ENCODE peak calls at places on chromosome 18, in four cellular contexts. Y is fibroblast of pulmonary artery, G is heart right ventricle, X is cardiac muscle cell. I is an unnamed sample.

GRCh38 chr18:65567372-65567771 is 183.4 kb upstream of the CDH7 start:
- DNase-seq in Y (peak; percentile 0), G (no peak), X (peak; percentile 38), I (no peak)

GRCh38 chr18:36391426-36392145 is 94.1 kb downstream of the FHOD3 start:
- DNase-seq in Y (no peak), G (no peak), X (no peak), I (no peak)

GRCh38 chr18:49731860-49732311 is 81.4 kb downstream of the ACAA2 start:
- DNase-seq in Y (no peak), G (no peak), X (no peak), I (no peak)

GRCh38 chr18:54119524-54120019 is 104.9 kb downstream of the MBD2 start:
- DNase-seq in Y (peak; percentile 80), G (peak; percentile 5), X (peak; percentile 68), I (peak; percentile 68)

GRCh38 chr18:39455300-39455699 is 1889.7 kb upstream of the CELF4 start:
- DNase-seq in Y (peak; percentile 77), G (no peak), X (peak; percentile 15), I (peak; percentile 40)

GRCh38 chr18:13003466-13003896 is 12.3 kb downstream of the CEP192 start:
- DNase-seq in Y (peak; percentile 82), G (peak; percentile 18), X (peak; percentile 48), I (peak; percentile 73)

GRCh38 chr18:42048150-42048549 is 93.1 kb downstream of the PIK3C3 start:
- DNase-seq in Y (peak; percentile 87), G (no peak), X (no peak), I (peak; percentile 83)

GRCh38 chr18:3624818-3625716 is 175.1 kb downstream of the TGIF1 start:
- DNase-seq in Y (peak; percentile 97), G (no peak), X (peak; percentile 7), I (peak; percentile 97)

GRCh38 chr18:27136208-27136535 is 48.9 kb downstream of the CHST9 start:
- DNase-seq in Y (peak; percentile 1), G (no peak), X (no peak), I (peak; percentile 8)

GRCh38 chr18:55500316-55501086 is 87.5 kb downstream of the TCF4 start:
- DNase-seq in Y (peak; percentile 78), G (no peak), X (no peak), I (peak; percentile 90)

GRCh38 chr18:61891874-61892273 is 933 bp downstream of the RNF152 start:
- DNase-seq in Y (no peak), G (no peak), X (no peak), I (no peak)

GRCh38 chr18:57841568-57841967 is 38.5 kb upstream of the ATP8B1 start:
- DNase-seq in Y (no peak), G (no peak), X (no peak), I (no peak)

GRCh38 chr18:58788971-58789797 is 75.5 kb upstream of the ZNF532 start:
- DNase-seq in Y (peak; percentile 86), G (peak; percentile 72), X (no peak), I (peak; percentile 43)

GRCh38 chr18:53843113-53843512 is 381.4 kb downstream of the MBD2 start:
- DNase-seq in Y (no peak), G (no peak), X (no peak), I (no peak)

GRCh38 chr18:10912790-10913560 is 236.4 kb downstream of the PIEZO2 start:
- DNase-seq in Y (peak; percentile 94), G (peak; percentile 13), X (no peak), I (peak; percentile 41)

GRCh38 chr18:41524674-41525470 is 430.2 kb upstream of the PIK3C3 start:
- DNase-seq in Y (no peak), G (no peak), X (peak; percentile 18), I (no peak)

GRCh38 chr18:51727780-51728179 is 530.3 kb upstream of the MEX3C start:
- DNase-seq in Y (no peak), G (no peak), X (no peak), I (no peak)

GRCh38 chr18:741931-742512 is 29.6 kb upstream of the ENOSF1 start:
- DNase-seq in Y (peak; percentile 77), G (no peak), X (peak; percentile 36), I (peak; percentile 57)

DNA sequence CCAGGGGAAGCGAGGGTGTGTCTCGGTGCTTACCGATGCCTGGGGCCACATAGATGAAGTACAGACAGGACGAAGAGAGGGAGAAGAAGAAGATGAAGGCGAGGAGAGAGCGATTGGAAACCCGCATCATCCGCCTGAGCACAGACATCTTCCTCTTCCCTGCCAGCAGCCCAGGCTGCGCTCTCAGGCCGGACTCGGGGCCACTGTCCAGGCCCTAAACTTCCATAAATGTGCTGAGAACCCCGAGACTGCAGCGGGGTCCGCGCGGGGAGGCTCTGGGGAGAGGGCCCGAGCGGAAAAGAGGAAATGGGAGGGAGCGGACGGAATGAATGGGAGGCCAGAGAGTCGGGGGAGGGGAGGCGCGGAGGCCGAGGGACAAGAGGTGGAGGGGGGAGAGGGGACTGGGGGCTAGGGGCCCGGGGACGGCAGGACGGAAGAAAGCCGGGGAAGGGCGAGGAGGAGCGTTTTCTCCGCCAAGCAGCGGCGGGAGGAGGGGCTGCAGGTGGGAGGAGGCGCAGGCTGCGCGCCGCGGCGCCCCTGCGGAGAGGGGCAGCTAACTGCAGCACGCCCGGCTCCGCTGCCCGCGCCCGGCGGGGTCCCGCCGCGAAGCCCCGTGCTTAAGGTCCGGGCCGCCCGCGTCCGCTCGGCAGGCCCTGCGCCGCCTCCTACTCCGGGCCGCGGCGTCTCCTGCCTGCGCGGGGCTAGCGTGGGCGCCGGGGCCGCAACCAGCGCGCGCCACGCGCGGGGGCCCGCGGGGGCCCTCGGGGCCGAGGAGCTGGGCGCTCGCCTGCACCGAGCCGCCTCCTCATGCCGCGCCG is at the start of gene B4GALT6:
- DNase-seq in Y (peak; percentile 35), G (peak; percentile 11), X (peak; percentile 75), I (peak; percentile 6)
- H3K4me3 ChIP-seq in Y (peak within 1 kb of the TSS; percentile 58), G (peak within 1 kb of the TSS; percentile 62), X (peak within 1 kb of the TSS; percentile 68), I (peak within 1 kb of the TSS; percentile 57)

GRCh38 chr18:22363867-22364463 is 53.8 kb downstream of the CTAGE1 start:
- DNase-seq in Y (peak; percentile 62), G (no peak), X (no peak), I (peak; percentile 30)
- TF ChIP-seq CTCF in Y (peak; percentile 52), G (peak; percentile 65), X (peak; percentile 35), I (peak; percentile 44)

DNA sequence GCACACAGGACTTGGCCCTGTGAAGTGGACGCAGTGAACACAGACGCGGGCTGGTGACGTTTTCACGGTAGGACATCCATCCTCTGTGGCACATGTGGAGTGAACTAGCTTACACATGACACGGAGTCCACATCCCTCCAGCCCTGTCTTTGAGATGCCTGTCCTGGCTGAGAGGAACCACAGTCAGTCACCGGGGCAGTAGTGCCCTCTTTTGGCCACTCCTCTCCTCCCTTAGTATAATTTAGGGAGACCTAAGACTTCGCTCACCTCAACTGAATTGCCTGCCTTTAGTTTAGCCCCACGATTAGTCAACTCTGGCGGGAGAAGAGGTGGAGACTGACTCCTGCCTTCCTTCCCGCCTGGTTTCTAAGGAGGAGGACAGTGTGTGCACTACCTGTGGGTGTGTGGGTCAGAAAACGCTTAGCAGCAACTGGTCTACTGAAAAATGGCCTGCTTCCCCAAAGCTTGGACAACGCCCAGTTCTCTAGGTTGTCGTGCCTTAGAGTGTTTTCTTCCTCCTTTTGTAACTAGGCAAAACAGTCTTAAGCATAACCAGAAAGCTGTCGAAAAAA is 70.6 kb downstream of the MBP start:
- DNase-seq in Y (no peak), G (no peak), X (no peak), I (no peak)
- H3K4me3 ChIP-seq in Y (no peak overlapping the region), G (no peak overlapping the region), X (no peak overlapping the region), I (no peak overlapping the region)

DNA sequence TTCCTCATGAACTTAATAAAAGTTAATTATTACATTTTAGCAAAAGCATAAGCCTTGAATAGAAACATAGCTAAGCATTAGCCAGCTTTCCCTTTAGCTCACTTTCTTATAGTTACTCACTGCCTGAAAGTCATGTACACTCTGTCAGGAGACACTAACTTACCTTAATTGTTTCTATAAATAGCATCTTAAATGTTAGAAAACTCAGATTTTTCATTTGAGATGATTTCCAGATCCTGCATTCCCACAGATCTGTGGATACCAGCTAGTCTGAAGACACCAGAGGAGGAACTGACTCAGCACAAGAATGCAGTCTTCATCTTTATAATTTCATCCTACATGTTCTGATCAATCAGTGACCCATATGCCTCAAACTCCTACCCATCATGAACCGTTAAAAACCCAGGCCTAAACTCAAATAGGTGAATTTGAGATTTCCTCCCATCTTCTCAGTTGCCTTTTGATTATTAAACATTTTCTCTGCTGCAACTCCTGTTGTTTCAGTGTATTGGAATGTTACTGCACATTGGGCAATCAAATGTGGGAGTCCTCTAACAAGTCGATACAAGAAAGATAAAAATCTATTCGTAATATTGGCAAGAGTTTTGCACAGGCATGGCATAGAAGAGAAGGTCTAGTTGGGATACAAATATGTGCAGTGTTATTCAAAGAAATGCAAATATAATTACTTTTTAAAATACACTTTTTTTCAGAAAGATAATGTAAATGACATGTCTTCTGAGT is 857.4 kb upstream of the CDH2 start:
- DNase-seq in Y (peak; percentile 39), G (no peak), X (no peak), I (peak; percentile 20)
- TF ChIP-seq CTCF in Y (no peak), G (no peak), X (no peak), I (no peak)

GRCh38 chr18:9615280-9615797 is 980 bp upstream of the PPP4R1 start:
- DNase-seq in Y (no peak), G (no peak), X (no peak), I (no peak)

GRCh38 chr18:9614401-9615279 is at the start of gene PPP4R1:
- DNase-seq in Y (peak; percentile 57), G (peak; percentile 75), X (peak; percentile 89), I (peak; percentile 66)

GRCh38 chr18:9613550-9614400 is 584 bp downstream of the PPP4R1 start:
- DNase-seq in Y (peak; percentile 47), G (peak; percentile 64), X (peak; percentile 73), I (peak; percentile 51)

GRCh38 chr18:9612215-9612830 is 2.0 kb downstream of the PPP4R1 start:
- DNase-seq in Y (peak; percentile 60), G (peak; percentile 14), X (peak; percentile 53), I (peak; percentile 61)

DNA sequence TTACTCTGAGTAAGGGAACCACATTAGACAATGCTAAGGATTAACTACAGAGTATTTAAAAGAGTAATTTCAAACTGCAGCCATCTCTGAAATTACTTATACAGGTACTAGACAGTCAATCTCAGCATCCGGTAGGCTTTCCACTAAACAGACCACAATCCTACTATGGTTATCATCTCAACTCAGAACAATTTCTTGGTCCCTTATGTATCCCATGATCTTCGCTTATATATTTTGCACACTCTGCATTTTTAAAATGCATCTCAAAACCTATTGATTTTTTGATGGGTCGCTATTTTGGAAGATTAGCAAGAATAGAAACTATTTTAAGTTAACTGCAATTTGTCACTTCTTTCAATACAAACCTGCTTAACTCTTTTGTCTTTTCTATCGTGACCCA is 1.4 kb downstream of the PPP4R1 start:
- DNase-seq in Y (no peak), G (no peak), X (no peak), I (no peak)
- H3K4me3 ChIP-seq in Y (peak overlapping the region; percentile 83), G (peak overlapping the region; percentile 42), X (peak overlapping the region; percentile 96), I (peak overlapping the region; percentile 82)

GRCh38 chr18:24428709-24429108 is 2.2 kb downstream of the IMPACT start:
- DNase-seq in Y (no peak), G (no peak), X (no peak), I (no peak)
- TF ChIP-seq CTCF in Y (no peak), G (no peak), X (no peak), I (no peak)

I was measured in AG10803.